ENCODE peak calls at places on chromosomes 7 and 10, in five cellular contexts. One of them, this sample, is unnamed.

GRCh38 chr10:16902606-16903005 is 85.4 kb upstream of the RSU1 start:
- DNase-seq in esophagus squamous epithelium: no peak
- DNase-seq in M059J: no peak
- DNase-seq in stimulated activated CD4-positive, alpha-beta T cell treated with anti-CD3 and anti-CD28 coated beads, Interleukin-15, amount 100 ng/mL, for 24 hours: peak; percentile 24
- DNase-seq in left cardiac atrium: no peak
- DNase-seq in this sample: no peak

GRCh38 chr10:70541738-70542564 is 60.6 kb downstream of the PRF1 start:
- DNase-seq in esophagus squamous epithelium: no peak
- DNase-seq in M059J: no peak
- DNase-seq in stimulated activated CD4-positive, alpha-beta T cell treated with anti-CD3 and anti-CD28 coated beads, Interleukin-15, amount 100 ng/mL, for 24 hours: no peak
- DNase-seq in left cardiac atrium: no peak
- DNase-seq in this sample: no peak

GRCh38 chr10:95496246-95496911 is 64.8 kb downstream of the SORBS1 start:
- DNase-seq in esophagus squamous epithelium: no peak
- DNase-seq in M059J: no peak
- DNase-seq in stimulated activated CD4-positive, alpha-beta T cell treated with anti-CD3 and anti-CD28 coated beads, Interleukin-15, amount 100 ng/mL, for 24 hours: no peak
- DNase-seq in left cardiac atrium: no peak
- DNase-seq in this sample: no peak

GRCh38 chr7:36284470-36284869 is 105.2 kb upstream of the ANLN start:
- DNase-seq in esophagus squamous epithelium: no peak
- DNase-seq in M059J: no peak
- DNase-seq in stimulated activated CD4-positive, alpha-beta T cell treated with anti-CD3 and anti-CD28 coated beads, Interleukin-15, amount 100 ng/mL, for 24 hours: no peak
- DNase-seq in left cardiac atrium: no peak
- DNase-seq in this sample: no peak

GRCh38 chr7:1400351-1400750 is 58.9 kb downstream of the MICALL2 start:
- DNase-seq in esophagus squamous epithelium: no peak
- DNase-seq in M059J: no peak
- DNase-seq in stimulated activated CD4-positive, alpha-beta T cell treated with anti-CD3 and anti-CD28 coated beads, Interleukin-15, amount 100 ng/mL, for 24 hours: no peak
- DNase-seq in left cardiac atrium: no peak
- DNase-seq in this sample: no peak

GRCh38 chr7:135074096-135074495 is 73.8 kb upstream of the TMEM140 start:
- DNase-seq in esophagus squamous epithelium: no peak
- DNase-seq in M059J: peak; percentile 13
- DNase-seq in stimulated activated CD4-positive, alpha-beta T cell treated with anti-CD3 and anti-CD28 coated beads, Interleukin-15, amount 100 ng/mL, for 24 hours: no peak
- DNase-seq in left cardiac atrium: no peak
- DNase-seq in this sample: no peak

GRCh38 chr7:49774459-49775064 is 1.1 kb downstream of the VWC2 start:
- DNase-seq in esophagus squamous epithelium: no peak
- DNase-seq in M059J: no peak
- DNase-seq in stimulated activated CD4-positive, alpha-beta T cell treated with anti-CD3 and anti-CD28 coated beads, Interleukin-15, amount 100 ng/mL, for 24 hours: no peak
- DNase-seq in left cardiac atrium: no peak
- DNase-seq in this sample: no peak

GRCh38 chr10:114312585-114312984 is 73.5 kb downstream of the VWA2 start:
- DNase-seq in esophagus squamous epithelium: no peak
- DNase-seq in M059J: no peak
- DNase-seq in stimulated activated CD4-positive, alpha-beta T cell treated with anti-CD3 and anti-CD28 coated beads, Interleukin-15, amount 100 ng/mL, for 24 hours: no peak
- DNase-seq in left cardiac atrium: no peak
- DNase-seq in this sample: no peak

GRCh38 chr10:100347568-100348195 is 649 bp downstream of the SCD start:
- DNase-seq in esophagus squamous epithelium: no peak
- DNase-seq in M059J: no peak
- DNase-seq in stimulated activated CD4-positive, alpha-beta T cell treated with anti-CD3 and anti-CD28 coated beads, Interleukin-15, amount 100 ng/mL, for 24 hours: peak; percentile 26
- DNase-seq in left cardiac atrium: no peak
- DNase-seq in this sample: no peak

GRCh38 chr7:25722856-25723255 is 429.1 kb upstream of the NFE2L3 start:
- DNase-seq in esophagus squamous epithelium: no peak
- DNase-seq in M059J: peak; percentile 20
- DNase-seq in stimulated activated CD4-positive, alpha-beta T cell treated with anti-CD3 and anti-CD28 coated beads, Interleukin-15, amount 100 ng/mL, for 24 hours: no peak
- DNase-seq in left cardiac atrium: no peak
- DNase-seq in this sample: no peak

GRCh38 chr7:28960071-28960840 is 2.1 kb upstream of the TRIL start:
- DNase-seq in esophagus squamous epithelium: no peak
- DNase-seq in M059J: no peak
- DNase-seq in stimulated activated CD4-positive, alpha-beta T cell treated with anti-CD3 and anti-CD28 coated beads, Interleukin-15, amount 100 ng/mL, for 24 hours: no peak
- DNase-seq in left cardiac atrium: no peak
- DNase-seq in this sample: no peak

GRCh38 chr10:77972148-77972547 is 45.6 kb upstream of the DLG5 start:
- DNase-seq in esophagus squamous epithelium: no peak
- DNase-seq in M059J: no peak
- DNase-seq in stimulated activated CD4-positive, alpha-beta T cell treated with anti-CD3 and anti-CD28 coated beads, Interleukin-15, amount 100 ng/mL, for 24 hours: no peak
- DNase-seq in left cardiac atrium: no peak
- DNase-seq in this sample: no peak

This sample was measured in DMS153.